ENCODE peak calls at places on chromosomes 6 and 20, in five cellular contexts. M, H, L, O and C are unnamed samples.

GRCh38 chr20:16551601-16552419 is 21.4 kb downstream of the KIF16B start:
- DNase-seq in M (no peak), H (no peak), L (no peak), O (no peak), C (no peak)

GRCh38 chr6:18265099-18265372 is 706 bp upstream of the DEK start:
- DNase-seq in M (no peak), H (peak; percentile 22), L (no peak), O (no peak), C (no peak)

GRCh38 chr20:8940311-8940710 is 128.6 kb upstream of the PLCB4 start:
- DNase-seq in M (no peak), H (no peak), L (no peak), O (no peak), C (no peak)

GRCh38 chr6:16322666-16323312 is 84.4 kb downstream of the GMPR start:
- DNase-seq in M (no peak), H (peak; percentile 83), L (peak; percentile 92), O (peak; percentile 96), C (no peak)

GRCh38 chr6:20202699-20203302 is 9.5 kb downstream of the MBOAT1 start:
- DNase-seq in M (no peak), H (no peak), L (no peak), O (no peak), C (no peak)

GRCh38 chr20:3166913-3167342 is 6.4 kb downstream of the LZTS3 start:
- DNase-seq in M (no peak), H (no peak), L (no peak), O (no peak), C (no peak)

GRCh38 chr20:5807431-5807830 is 57.2 kb downstream of the SHLD1 start:
- DNase-seq in M (no peak), H (no peak), L (no peak), O (no peak), C (no peak)

GRCh38 chr20:52004720-52005119 is 186.9 kb downstream of the ZFP64 start:
- DNase-seq in M (no peak), H (no peak), L (no peak), O (no peak), C (no peak)

GRCh38 chr6:26234421-26235239 is 130.4 kb upstream of the BTN3A2 start:
- DNase-seq in M (no peak), H (peak; percentile 69), L (peak; percentile 87), O (peak; percentile 70), C (no peak)